ENCODE peak calls at places on chromosome 17, in seven cellular contexts. F is fibroblast of mammary gland, Y is neural crest cell, D is left colon, Z is nephron progenitor cell, T is mesothelial cell of epicardium, M is HT-29. H is an unnamed sample.

GRCh38 chr17:42683407-42684031 is 1.2 kb downstream of the CNTNAP1 start:
- DNase-seq in F (peak; percentile 31), Y (no peak), D (peak; percentile 70), Z (no peak), T (no peak), M (no peak), H (peak; percentile 58)

GRCh38 chr17:33284022-33284421 is 9.1 kb downstream of the ASIC2 start:
- DNase-seq in F (peak; percentile 90), Y (no peak), D (peak; percentile 67), Z (no peak), T (no peak), M (peak; percentile 38), H (no peak)

GRCh38 chr17:4833941-4834501 is 881 bp downstream of the MINK1 start:
- DNase-seq in F (peak; percentile 42), Y (no peak), D (peak; percentile 49), Z (peak; percentile 44), T (no peak), M (no peak), H (peak; percentile 15)

GRCh38 chr17:60354223-60354622 is 37.7 kb downstream of the USP32 start:
- DNase-seq in F (peak; percentile 89), Y (no peak), D (no peak), Z (no peak), T (no peak), M (no peak), H (no peak)

GRCh38 chr17:16371742-16372141 is 9.1 kb upstream of the UBB start:
- DNase-seq in F (peak; percentile 93), Y (no peak), D (no peak), Z (no peak), T (no peak), M (no peak), H (no peak)

GRCh38 chr17:39939588-39940419 is 12.3 kb downstream of the LRRC3C start:
- DNase-seq in F (peak; percentile 96), Y (no peak), D (no peak), Z (no peak), T (no peak), M (peak; percentile 48), H (peak; percentile 58)

GRCh38 chr17:61178284-61178683 is 221.4 kb upstream of the TBX2 start:
- DNase-seq in F (no peak), Y (no peak), D (no peak), Z (no peak), T (no peak), M (no peak), H (no peak)

GRCh38 chr17:41914358-41914766 is 4.4 kb downstream of the ACLY start:
- DNase-seq in F (peak; percentile 92), Y (no peak), D (no peak), Z (no peak), T (no peak), M (no peak), H (peak; percentile 46)

GRCh38 chr17:30389755-30390300 is 11.1 kb downstream of the CPD start:
- DNase-seq in F (peak; percentile 65), Y (no peak), D (no peak), Z (no peak), T (no peak), M (no peak), H (no peak)

GRCh38 chr17:9291912-9292562 is 270.7 kb downstream of the NTN1 start:
- DNase-seq in F (peak; percentile 38), Y (peak; percentile 33), D (peak; percentile 47), Z (peak; percentile 41), T (no peak), M (peak; percentile 38), H (peak; percentile 44)

GRCh38 chr17:6426356-6427101 is 8.4 kb downstream of the AIPL1 start:
- DNase-seq in F (no peak), Y (no peak), D (no peak), Z (no peak), T (no peak), M (no peak), H (no peak)

GRCh38 chr17:67602974-67603373 is 114.8 kb upstream of the NOL11 start:
- DNase-seq in F (peak; percentile 65), Y (no peak), D (no peak), Z (no peak), T (no peak), M (peak; percentile 88), H (peak; percentile 69)

GRCh38 chr17:17191961-17192381 is 14.2 kb downstream of the PLD6 start:
- DNase-seq in F (no peak), Y (no peak), D (no peak), Z (no peak), T (no peak), M (no peak), H (no peak)

GRCh38 chr17:21001813-21002221 is 41.0 kb downstream of the USP22 start:
- DNase-seq in F (no peak), Y (no peak), D (peak; percentile 45), Z (no peak), T (no peak), M (no peak), H (no peak)

GRCh38 chr17:74527081-74527480 is 4.2 kb downstream of the CD300LB start:
- DNase-seq in F (no peak), Y (no peak), D (no peak), Z (no peak), T (no peak), M (no peak), H (no peak)

GRCh38 chr17:48800626-48801217 is 16.3 kb downstream of the TTLL6 start:
- DNase-seq in F (no peak), Y (no peak), D (no peak), Z (no peak), T (no peak), M (no peak), H (no peak)

GRCh38 chr17:76820039-76820438 is 48.2 kb upstream of the MGAT5B start:
- DNase-seq in F (no peak), Y (no peak), D (no peak), Z (no peak), T (no peak), M (no peak), H (no peak)

GRCh38 chr17:67619555-67619954 is 98.2 kb upstream of the NOL11 start:
- DNase-seq in F (no peak), Y (no peak), D (no peak), Z (no peak), T (no peak), M (no peak), H (no peak)

GRCh38 chr17:28958820-28959455 is 7.6 kb upstream of the PHF12 start:
- DNase-seq in F (no peak), Y (no peak), D (no peak), Z (no peak), T (no peak), M (no peak), H (no peak)

GRCh38 chr17:40487371-40488020 is 13.9 kb downstream of the TNS4 start:
- DNase-seq in F (no peak), Y (no peak), D (no peak), Z (no peak), T (no peak), M (peak; percentile 17), H (no peak)

GRCh38 chr17:62780273-62780672 is 27.8 kb downstream of the MARCHF10 start:
- DNase-seq in F (no peak), Y (no peak), D (no peak), Z (no peak), T (no peak), M (no peak), H (no peak)

GRCh38 chr17:74445156-74445555 is 13.3 kb downstream of the GPRC5C start:
- DNase-seq in F (no peak), Y (no peak), D (no peak), Z (no peak), T (no peak), M (no peak), H (no peak)

GRCh38 chr17:7241047-7241733 is 1.1 kb downstream of the GABARAP start:
- DNase-seq in F (no peak), Y (no peak), D (no peak), Z (no peak), T (no peak), M (no peak), H (no peak)

H was measured in neural progenitor cell.